ENCODE peak calls at places on chromosomes 6 and 20, in nine cellular contexts. O is activated CD8-positive, alpha-beta T cell treated with anti-CD3 and anti-CD28 coated beads for 36 hours; W is cardiac muscle cell; I is activated T-helper 9 cell treated with anti-CD3 and anti-CD28 coated beads, Interleukin-2, amount 50 U/mL, for 16 hours; C is CD8-positive, alpha-beta memory T cell; L is A172; M is LHCN-M2; T is hippocampal formation; R is stimulated activated CD8-positive, alpha-beta memory T cell treated with anti-CD3 and anti-CD28 coated beads, Interleukin-15, amount 100 ng/mL, for 24 hours. B is an unnamed sample.

GRCh38 chr20:21702553-21703467 is 2.7 kb upstream of the PAX1 start:
- DNase-seq in O (peak), W (peak), I (no peak), C (no peak), L (no peak), M (peak), T (peak), R (no peak), B (peak)

GRCh38 chr6:136961848-136962247 is 39.7 kb downstream of the SLC35D3 start:
- DNase-seq in O (no peak), W (no peak), I (no peak), C (no peak), L (no peak), M (no peak), T (no peak), R (no peak), B (no peak)

GRCh38 chr20:63518351-63518861 is 2.2 kb upstream of the PPDPF start:
- DNase-seq in O (no peak), W (no peak), I (no peak), C (no peak), L (no peak), M (no peak), T (no peak), R (no peak), B (no peak)

GRCh38 chr20:33673411-33674293 is 576 bp downstream of the NECAB3 start:
- DNase-seq in O (peak), W (no peak), I (no peak), C (no peak), L (peak), M (peak), T (no peak), R (no peak), B (no peak)

GRCh38 chr6:148169701-148170100 is 172.9 kb upstream of the SASH1 start:
- DNase-seq in O (no peak), W (peak), I (no peak), C (no peak), L (no peak), M (no peak), T (no peak), R (no peak), B (no peak)

GRCh38 chr6:164749126-164749758 is 560.2 kb downstream of the C6orf118 start:
- DNase-seq in O (no peak), W (no peak), I (no peak), C (no peak), L (peak), M (peak), T (no peak), R (no peak), B (no peak)

GRCh38 chr6:130671119-130672104 is 155.8 kb upstream of the SMLR1 start:
- DNase-seq in O (no peak), W (no peak), I (no peak), C (no peak), L (no peak), M (no peak), T (no peak), R (no peak), B (no peak)

GRCh38 chr6:45388328-45388727 is 10.6 kb upstream of the SUPT3H start:
- DNase-seq in O (no peak), W (no peak), I (no peak), C (no peak), L (no peak), M (peak), T (no peak), R (no peak), B (no peak)

GRCh38 chr6:163416640-163417253 is 2.2 kb downstream of the QKI start:
- DNase-seq in O (peak), W (peak), I (no peak), C (peak), L (peak), M (peak), T (peak), R (no peak), B (peak)

GRCh38 chr6:68059894-68060293 is 575.2 kb upstream of the ADGRB3 start:
- DNase-seq in O (no peak), W (no peak), I (no peak), C (no peak), L (no peak), M (no peak), T (no peak), R (no peak), B (no peak)

GRCh38 chr6:85923013-85923430 is 280.3 kb upstream of the SYNCRIP start:
- DNase-seq in O (peak), W (peak), I (no peak), C (no peak), L (peak), M (peak), T (no peak), R (no peak), B (peak)